ENCODE peak calls at places on chromosomes 12 and 14, in six cellular contexts. A is tibial nerve; R is lung; P is CD8-positive, alpha-beta memory T cell; M is upper lobe of right lung; L is epithelial cell of esophagus. D is an unnamed sample.

GRCh38 chr12:44584625-44585024 is 291.5 kb downstream of the NELL2 start:
- DNase-seq in M (no peak), A (no peak), L (peak; percentile 6), P (no peak), R (no peak), D (no peak)

GRCh38 chr12:79933043-79933442 is 1.9 kb downstream of the PPP1R12A start:
- DNase-seq in P (no peak), R (no peak), M (no peak), A (no peak), L (no peak), D (no peak)

GRCh38 chr12:78290606-78291345 is 460.1 kb downstream of the NAV3 start:
- DNase-seq in M (no peak), A (no peak), R (no peak), P (no peak), L (peak; percentile 80), D (no peak)

GRCh38 chr12:14239350-14239934 is 126.0 kb upstream of the ATF7IP start:
- DNase-seq in A (no peak), R (no peak), M (no peak), P (no peak), L (no peak), D (no peak)

GRCh38 chr14:64856528-64857445 is 22.9 kb downstream of the SPTB start:
- DNase-seq in A (no peak), L (no peak), M (no peak), R (no peak), P (no peak), D (no peak)

GRCh38 chr12:71439362-71439612 is 311 bp upstream of the LGR5 start:
- DNase-seq in M (no peak), A (no peak), L (no peak), R (no peak), P (no peak), D (no peak)

GRCh38 chr14:104084251-104085002 is 1.1 kb upstream of the ASPG start:
- DNase-seq in A (no peak), R (no peak), M (peak; percentile 54), L (no peak), P (no peak), D (no peak)

GRCh38 chr12:55742719-55743130 is at the start of gene GDF11:
- DNase-seq in M (peak; percentile 83), L (peak; percentile 76), P (peak; percentile 68), A (peak; percentile 74), R (peak; percentile 66), D (peak; percentile 61)

GRCh38 chr14:76346391-76347160 is 29.4 kb upstream of the ESRRB start:
- DNase-seq in M (no peak), R (no peak), L (no peak), P (no peak), A (no peak), D (no peak)

GRCh38 chr12:132471011-132471857 is 18.7 kb upstream of the FBRSL1 start:
- DNase-seq in R (no peak), L (peak; percentile 17), A (no peak), M (no peak), P (no peak), D (peak; percentile 32)

GRCh38 chr12:68263366-68263765 is 10.0 kb upstream of the IL22 start:
- DNase-seq in A (no peak), R (no peak), M (no peak), P (no peak), L (no peak), D (no peak)

GRCh38 chr12:48015129-48015528 is 10.9 kb upstream of the COL2A1 start:
- DNase-seq in R (no peak), P (no peak), A (no peak), L (no peak), M (no peak), D (no peak)

GRCh38 chr12:110733089-110733715 is 9.5 kb downstream of the PPP1CC start:
- DNase-seq in L (no peak), R (no peak), A (no peak), P (no peak), M (no peak), D (no peak)

GRCh38 chr12:117069126-117069788 is 30.0 kb downstream of the TESC start:
- DNase-seq in L (no peak), M (no peak), P (no peak), A (no peak), R (no peak), D (no peak)

GRCh38 chr12:102816816-102817434 is 100.1 kb downstream of the PAH start:
- DNase-seq in P (no peak), R (no peak), L (peak; percentile 41), M (no peak), A (no peak), D (no peak)

GRCh38 chr14:76045773-76046172 is 60.2 kb downstream of the IFT43 start:
- DNase-seq in R (no peak), M (no peak), L (no peak), P (no peak), A (no peak), D (no peak)

GRCh38 chr14:77838756-77839565 is 39.1 kb downstream of the ADCK1 start:
- DNase-seq in M (no peak), L (no peak), A (no peak), P (no peak), R (no peak), D (no peak)

GRCh38 chr12:6961695-6962284 is 8.7 kb downstream of the PHB2 start:
- DNase-seq in M (peak; percentile 89), R (peak; percentile 69), A (no peak), P (peak; percentile 41), L (peak; percentile 78), D (peak; percentile 71)

DNA sequence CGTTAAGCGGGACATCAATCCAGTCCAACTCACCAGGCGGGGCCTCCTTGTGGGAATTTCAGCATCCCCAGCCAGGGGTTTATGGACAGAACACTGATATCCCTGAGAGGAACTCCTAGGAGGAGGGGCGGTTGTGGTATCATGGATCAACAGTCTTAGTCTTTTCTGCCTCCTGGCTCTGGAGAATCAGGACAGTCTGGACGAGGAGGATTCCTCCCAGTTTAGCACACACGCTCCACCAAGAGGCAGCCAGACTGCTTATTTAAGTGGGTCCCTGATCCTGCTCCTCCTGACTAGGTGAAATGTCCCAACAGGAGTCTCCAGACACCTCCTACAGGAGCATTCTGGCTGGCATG is 10.4 kb upstream of the ZNF705A start:
- DNase-seq in L (no peak), M (no peak), R (no peak), P (no peak), A (no peak), D (no peak)
- H3K4me3 ChIP-seq in L (no peak overlapping the region), M (no peak overlapping the region), R (no peak overlapping the region), P (no peak overlapping the region), A (no peak overlapping the region), D (no peak overlapping the region)

GRCh38 chr14:22822017-22822618 is 6.9 kb upstream of the SLC7A7 start:
- DNase-seq in P (no peak), M (no peak), L (no peak), R (no peak), A (no peak), D (peak; percentile 77)
- H3K4me3 ChIP-seq in P (no peak overlapping the region), M (peak overlapping the region; percentile 45), L (peak overlapping the region; percentile 13), R (no peak overlapping the region), A (peak overlapping the region; percentile 14), D (peak overlapping the region; percentile 4)

DNA sequence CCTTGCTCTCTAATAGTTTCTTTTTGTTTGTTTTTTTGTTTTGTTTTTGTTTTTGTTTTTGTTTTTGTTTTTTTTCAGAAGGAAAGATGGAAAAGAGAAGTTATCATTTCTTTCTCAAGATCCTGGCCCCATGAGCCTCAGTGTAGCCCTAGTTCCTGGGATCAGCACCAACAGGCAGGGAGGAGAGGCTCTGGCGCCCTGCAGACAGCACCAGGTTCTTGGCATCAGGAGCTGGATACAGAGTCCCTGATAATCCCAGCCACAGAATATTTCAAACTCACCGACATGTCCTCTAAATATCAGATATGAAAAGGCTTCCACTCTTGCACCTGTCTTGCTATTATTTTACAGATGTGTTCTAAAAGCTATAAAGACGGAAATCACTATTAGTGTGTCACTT is 52.7 kb downstream of the FOXN3 start:
- DNase-seq in M (no peak), A (no peak), P (no peak), L (no peak), R (no peak), D (no peak)
- H3K4me3 ChIP-seq in M (no peak overlapping the region), A (no peak overlapping the region), P (peak overlapping the region; percentile 50), L (no peak overlapping the region), R (no peak overlapping the region), D (no peak overlapping the region)

DNA sequence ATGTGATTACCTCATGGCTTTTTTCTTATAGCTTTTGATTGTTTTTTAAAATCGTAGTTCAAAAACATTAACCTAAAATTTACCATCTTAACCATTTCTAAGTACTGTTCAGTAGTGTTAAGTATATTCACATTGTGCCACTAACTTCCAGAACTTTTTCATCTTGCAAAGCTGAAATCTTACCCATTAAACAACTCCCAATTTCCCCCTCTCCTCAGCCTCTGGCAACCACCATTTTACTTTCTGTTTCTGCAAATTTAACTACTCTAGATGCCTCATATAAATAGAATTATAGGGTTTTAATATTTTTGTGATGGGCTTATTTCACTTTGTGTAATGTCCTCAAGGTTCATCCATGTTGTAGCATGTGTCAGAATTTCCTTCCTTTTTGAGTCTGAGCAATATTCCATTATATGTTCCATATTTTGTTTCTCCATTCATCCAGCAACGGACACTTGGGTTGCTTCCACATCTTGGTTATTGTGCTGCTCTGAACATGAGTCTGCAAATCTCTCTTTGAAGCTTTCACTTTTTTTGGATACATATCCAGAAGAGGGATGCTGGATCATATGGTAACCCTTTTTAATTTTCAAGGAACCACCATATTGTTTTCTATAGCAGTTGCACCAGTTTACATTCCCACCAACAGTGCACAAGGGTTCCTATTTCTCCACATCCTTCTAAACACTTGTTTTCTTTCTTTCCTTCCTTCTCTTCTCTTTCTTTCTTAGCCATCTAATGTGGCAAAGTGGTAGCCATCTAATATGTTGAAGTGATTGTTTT is 5.0 kb downstream of the HIF1A start:
- DNase-seq in M (no peak), L (no peak), P (no peak), R (no peak), A (no peak), D (no peak)
- H3K4me3 ChIP-seq in M (no peak overlapping the region), L (peak overlapping the region; percentile 88), P (no peak overlapping the region), R (no peak overlapping the region), A (no peak overlapping the region), D (no peak overlapping the region)

D was measured in pancreas.